ENCODE peak calls at places on chromosomes 7 and 10, in four cellular contexts. One of them, this sample, is unnamed. For H3K36me3, the result is how much of the 10 kb centered on the place peaks cover.

GRCh38 chr10:95440326-95440725 is 120.8 kb downstream of the SORBS1 start:
- DNase-seq in DND-41: no peak
- DNase-seq in heart left ventricle: no peak
- DNase-seq in stomach: no peak
- DNase-seq in this sample: no peak

GRCh38 chr10:49734676-49735075 is 27.4 kb downstream of the OGDHL start:
- DNase-seq in heart left ventricle: no peak
- DNase-seq in DND-41: no peak
- DNase-seq in stomach: peak
- DNase-seq in this sample: no peak

GRCh38 chr10:109987413-109987812 is 20.4 kb upstream of the ADD3 start:
- DNase-seq in DND-41: no peak
- DNase-seq in stomach: no peak
- DNase-seq in heart left ventricle: no peak
- DNase-seq in this sample: no peak

GRCh38 chr10:79045566-79046175 is 23.1 kb upstream of the ZMIZ1 start:
- DNase-seq in DND-41: no peak
- DNase-seq in stomach: no peak
- DNase-seq in heart left ventricle: no peak
- DNase-seq in this sample: no peak

GRCh38 chr10:113060221-113061053 is 110.4 kb downstream of the TCF7L2 start:
- DNase-seq in stomach: no peak
- DNase-seq in heart left ventricle: peak
- DNase-seq in DND-41: peak
- DNase-seq in this sample: no peak

GRCh38 chr7:81402227-81402626 is 367.6 kb downstream of the HGF start:
- DNase-seq in heart left ventricle: no peak
- DNase-seq in stomach: no peak
- DNase-seq in DND-41: no peak
- DNase-seq in this sample: no peak

GRCh38 chr10:98041352-98042043 is 11.1 kb upstream of the CRTAC1 start:
- DNase-seq in heart left ventricle: peak
- DNase-seq in stomach: peak
- DNase-seq in DND-41: peak
- DNase-seq in this sample: no peak

GRCh38 chr7:84123903-84124573 is 70.6 kb downstream of the SEMA3A start:
- DNase-seq in DND-41: no peak
- DNase-seq in stomach: no peak
- DNase-seq in heart left ventricle: no peak
- DNase-seq in this sample: no peak

GRCh38 chr7:76310102-76310957 is 7.9 kb downstream of the HSPB1 start:
- DNase-seq in DND-41: peak
- DNase-seq in stomach: no peak
- DNase-seq in heart left ventricle: no peak
- DNase-seq in this sample: no peak

GRCh38 chr7:47751068-47751467 is 169.2 kb upstream of the TNS3 start:
- DNase-seq in DND-41: peak
- DNase-seq in stomach: no peak
- DNase-seq in heart left ventricle: no peak
- DNase-seq in this sample: no peak

GRCh38 chr7:123665157-123665556 is 9.5 kb downstream of the LMOD2 start:
- DNase-seq in heart left ventricle: no peak
- DNase-seq in stomach: no peak
- DNase-seq in DND-41: no peak
- DNase-seq in this sample: no peak

GRCh38 chr7:25752967-25753791 is 398.8 kb upstream of the NFE2L3 start:
- DNase-seq in heart left ventricle: no peak
- DNase-seq in stomach: no peak
- DNase-seq in DND-41: no peak
- DNase-seq in this sample: no peak

GRCh38 chr7:129949292-129950133 is 3.2 kb downstream of the UBE2H start:
- DNase-seq in DND-41: no peak
- DNase-seq in stomach: no peak
- DNase-seq in heart left ventricle: no peak
- DNase-seq in this sample: no peak

GRCh38 chr10:106320078-106320477 is 844.4 kb downstream of the SORCS1 start:
- DNase-seq in DND-41: no peak
- DNase-seq in heart left ventricle: no peak
- DNase-seq in stomach: no peak
- DNase-seq in this sample: no peak

GRCh38 chr10:79241990-79242619 is 105.2 kb upstream of the PPIF start:
- DNase-seq in heart left ventricle: peak
- DNase-seq in stomach: peak
- DNase-seq in DND-41: no peak
- DNase-seq in this sample: no peak

GRCh38 chr7:129864042-129864441 is 88.7 kb downstream of the UBE2H start:
- DNase-seq in heart left ventricle: peak
- DNase-seq in stomach: peak
- DNase-seq in DND-41: no peak
- DNase-seq in this sample: no peak

GRCh38 chr7:265192-265997 is 24.6 kb upstream of the FOXL3 start:
- DNase-seq in DND-41: no peak
- DNase-seq in heart left ventricle: peak
- DNase-seq in stomach: no peak
- DNase-seq in this sample: no peak

GRCh38 chr10:22481687-22482539 is 136.6 kb downstream of the SPAG6 start:
- DNase-seq in heart left ventricle: no peak
- DNase-seq in DND-41: no peak
- DNase-seq in stomach: no peak
- DNase-seq in this sample: no peak

GRCh38 chr7:91731962-91732361 is 148.5 kb downstream of the MTERF1 start:
- DNase-seq in stomach: no peak
- DNase-seq in DND-41: no peak
- DNase-seq in heart left ventricle: no peak
- DNase-seq in this sample: no peak

GRCh38 chr10:91668935-91669334 is 36.1 kb upstream of the PPP1R3C start:
- DNase-seq in DND-41: no peak
- DNase-seq in heart left ventricle: no peak
- DNase-seq in stomach: no peak
- DNase-seq in this sample: no peak

GRCh38 chr7:56199639-56200038 is 83.4 kb upstream of the NUPR2 start:
- DNase-seq in stomach: no peak
- DNase-seq in heart left ventricle: no peak
- DNase-seq in DND-41: no peak
- DNase-seq in this sample: no peak

GRCh38 chr7:137667633-137668387 is 179.0 kb downstream of the DGKI start:
- DNase-seq in stomach: no peak
- DNase-seq in heart left ventricle: no peak
- DNase-seq in DND-41: no peak
- DNase-seq in this sample: no peak

GRCh38 chr10:86188796-86189558 is 177.6 kb downstream of the GRID1 start:
- DNase-seq in DND-41: no peak
- DNase-seq in stomach: peak
- DNase-seq in heart left ventricle: no peak
- DNase-seq in this sample: no peak

GRCh38 chr7:67251986-67252558 is 255.4 kb downstream of the TYW1 start:
- DNase-seq in DND-41: no peak
- DNase-seq in stomach: no peak
- DNase-seq in heart left ventricle: no peak
- DNase-seq in this sample: no peak

GRCh38 chr7:101234636-101235035 is 3.0 kb downstream of the CLDN15 start:
- DNase-seq in DND-41: no peak
- DNase-seq in stomach: peak
- DNase-seq in heart left ventricle: no peak
- DNase-seq in this sample: no peak

GRCh38 chr10:8033812-8034665 is 20.4 kb upstream of the GATA3 start:
- DNase-seq in DND-41: no peak
- DNase-seq in stomach: no peak
- DNase-seq in heart left ventricle: peak
- DNase-seq in this sample: no peak
- H3K27ac ChIP-seq in DND-41: no peak
- H3K27ac ChIP-seq in stomach: no peak
- H3K27ac ChIP-seq in heart left ventricle: no peak
- H3K27ac ChIP-seq in this sample: no peak

GRCh38 chr7:29309041-29309860 is 114.7 kb downstream of the CHN2 start:
- DNase-seq in DND-41: peak
- DNase-seq in heart left ventricle: no peak
- DNase-seq in stomach: no peak
- DNase-seq in this sample: no peak
- TF ChIP-seq CTCF in DND-41: peak
- TF ChIP-seq CTCF in heart left ventricle: no peak
- TF ChIP-seq CTCF in stomach: no peak
- TF ChIP-seq CTCF in this sample: no peak

GRCh38 chr7:94364816-94365215 is 29.9 kb upstream of the COL1A2 start:
- DNase-seq in stomach: no peak
- DNase-seq in heart left ventricle: no peak
- DNase-seq in DND-41: no peak
- DNase-seq in this sample: no peak

GRCh38 chr7:94366163-94366562 is 28.5 kb upstream of the COL1A2 start:
- DNase-seq in DND-41: no peak
- DNase-seq in stomach: no peak
- DNase-seq in heart left ventricle: no peak
- DNase-seq in this sample: no peak

GRCh38 chr7:94357076-94357475 is 37.6 kb upstream of the COL1A2 start:
- DNase-seq in DND-41: no peak
- DNase-seq in heart left ventricle: no peak
- DNase-seq in stomach: no peak
- DNase-seq in this sample: no peak

GRCh38 chr7:94355389-94355788 is 39.3 kb upstream of the COL1A2 start:
- DNase-seq in heart left ventricle: no peak
- DNase-seq in DND-41: no peak
- DNase-seq in stomach: no peak
- DNase-seq in this sample: no peak

DNA sequence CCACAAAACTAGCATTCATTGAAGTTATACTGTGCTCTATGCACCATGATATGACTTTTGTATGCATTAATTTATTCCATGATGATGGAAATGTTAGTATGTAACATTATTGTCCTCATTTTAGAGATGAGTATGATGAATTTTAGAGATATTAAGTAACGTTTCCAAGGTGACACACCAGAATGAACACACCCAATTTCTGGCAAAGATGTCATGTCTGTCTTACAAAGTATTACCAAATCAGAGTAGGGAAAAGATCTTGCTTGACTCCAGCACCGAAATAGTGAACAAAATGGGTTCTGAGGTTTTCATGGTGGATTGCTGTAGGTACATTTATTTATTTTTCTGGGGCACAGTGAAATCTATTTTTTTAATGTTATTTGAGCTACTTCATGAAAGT is 33.8 kb upstream of the COL1A2 start:
- DNase-seq in heart left ventricle: no peak
- DNase-seq in DND-41: no peak
- DNase-seq in stomach: no peak
- DNase-seq in this sample: no peak
- H3K36me3 ChIP-seq in heart left ventricle: under half
- H3K36me3 ChIP-seq in DND-41: under half
- H3K36me3 ChIP-seq in stomach: under half
- H3K36me3 ChIP-seq in this sample: under half

GRCh38 chr7:74452748-74453320 is 872 bp upstream of the GTF2IRD1 start:
- DNase-seq in heart left ventricle: no peak
- DNase-seq in DND-41: no peak
- DNase-seq in stomach: no peak
- DNase-seq in this sample: no peak

GRCh38 chr7:74453321-74454011 is at the start of gene GTF2IRD1:
- DNase-seq in stomach: peak
- DNase-seq in DND-41: peak
- DNase-seq in heart left ventricle: peak
- DNase-seq in this sample: no peak

GRCh38 chr7:74449809-74450397 is 3.8 kb upstream of the GTF2IRD1 start:
- DNase-seq in heart left ventricle: peak
- DNase-seq in stomach: peak
- DNase-seq in DND-41: peak
- DNase-seq in this sample: no peak

GRCh38 chr7:74454059-74454947 is 597 bp downstream of the GTF2IRD1 start:
- DNase-seq in DND-41: no peak
- DNase-seq in stomach: no peak
- DNase-seq in heart left ventricle: no peak
- DNase-seq in this sample: no peak

GRCh38 chr7:74449144-74449543 is 4.6 kb upstream of the GTF2IRD1 start:
- DNase-seq in stomach: no peak
- DNase-seq in DND-41: no peak
- DNase-seq in heart left ventricle: no peak
- DNase-seq in this sample: no peak
- H3K27ac ChIP-seq in stomach: no peak
- H3K27ac ChIP-seq in DND-41: no peak
- H3K27ac ChIP-seq in heart left ventricle: no peak
- H3K27ac ChIP-seq in this sample: no peak

DNA sequence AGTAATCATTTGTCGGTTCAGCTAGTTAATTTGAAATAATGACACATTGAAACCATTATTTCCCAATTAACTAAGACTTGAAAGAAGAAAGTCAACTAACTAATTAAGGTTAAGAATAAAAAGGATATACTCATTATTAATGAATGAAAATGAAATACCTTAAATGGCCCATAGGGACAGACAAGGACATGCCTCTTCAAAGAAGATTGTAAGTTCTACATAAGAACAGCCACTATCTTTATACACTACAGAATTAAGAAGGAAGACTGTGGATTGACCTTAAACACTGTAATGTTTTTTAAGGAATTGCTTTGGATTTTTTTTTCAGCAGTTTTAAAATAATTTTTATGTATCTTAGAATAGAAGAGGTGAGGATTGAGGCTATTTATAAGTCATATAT is 60.7 kb downstream of the CSTF2T start:
- DNase-seq in DND-41: no peak
- DNase-seq in stomach: no peak
- DNase-seq in heart left ventricle: no peak
- DNase-seq in this sample: no peak
- TF ChIP-seq CTCF in DND-41: no peak
- TF ChIP-seq CTCF in stomach: no peak
- TF ChIP-seq CTCF in heart left ventricle: no peak
- TF ChIP-seq CTCF in this sample: no peak

GRCh38 chr7:105567821-105568220 is 13.5 kb downstream of the EFCAB10 start:
- DNase-seq in heart left ventricle: no peak
- DNase-seq in stomach: no peak
- DNase-seq in DND-41: no peak
- DNase-seq in this sample: no peak
- H3K36me3 ChIP-seq in heart left ventricle: under half
- H3K36me3 ChIP-seq in stomach: half or more
- H3K36me3 ChIP-seq in DND-41: under half
- H3K36me3 ChIP-seq in this sample: under half

GRCh38 chr7:139541600-139542307 is 18.3 kb downstream of the CLEC2L start:
- DNase-seq in DND-41: no peak
- DNase-seq in heart left ventricle: no peak
- DNase-seq in stomach: no peak
- DNase-seq in this sample: no peak
- H3K27ac ChIP-seq in DND-41: no peak
- H3K27ac ChIP-seq in heart left ventricle: no peak
- H3K27ac ChIP-seq in stomach: no peak
- H3K27ac ChIP-seq in this sample: no peak